ENCODE peak calls at places on chromosomes 7 and 10, in seven cellular contexts. A is A549, I is endothelial cell, N is NCI-H1436, Y is colonic mucosa, K is mesothelial cell of epicardium, B is left ventricle myocardium superior. U is an unnamed sample.

GRCh38 chr7:77388055-77388454 is 28.1 kb downstream of the GSAP start:
- DNase-seq in N (no peak), I (no peak), B (no peak), K (no peak), A (no peak), Y (no peak), U (no peak)

GRCh38 chr7:22868509-22868908 is 45.9 kb upstream of the TOMM7 start:
- DNase-seq in I (no peak), Y (no peak), A (no peak), K (no peak), N (no peak), B (no peak), U (no peak)

GRCh38 chr10:72679838-72680241 is 12.1 kb upstream of the MCU start:
- DNase-seq in A (no peak), I (no peak), N (no peak), K (no peak), B (no peak), Y (peak; percentile 56), U (no peak)

GRCh38 chr10:112689327-112689726 is 242.3 kb downstream of the VTI1A start:
- DNase-seq in I (peak; percentile 44), A (peak; percentile 42), K (peak; percentile 41), B (peak; percentile 51), Y (peak; percentile 42), N (peak; percentile 61), U (no peak)

GRCh38 chr7:34160261-34160752 is 255.0 kb downstream of the BMPER start:
- DNase-seq in N (no peak), A (no peak), Y (no peak), I (no peak), K (no peak), B (no peak), U (no peak)

GRCh38 chr10:80541144-80541750 is 3.5 kb downstream of the SH2D4B start:
- DNase-seq in I (no peak), A (no peak), B (no peak), Y (peak; percentile 16), K (no peak), N (no peak), U (no peak)

GRCh38 chr10:88241501-88241900 is 341.6 kb downstream of the RNLS start:
- DNase-seq in I (no peak), B (no peak), N (no peak), A (no peak), K (no peak), Y (no peak), U (no peak)

GRCh38 chr10:116684781-116685180 is 57.6 kb downstream of the HSPA12A start:
- DNase-seq in A (no peak), K (no peak), I (no peak), B (no peak), N (no peak), Y (no peak), U (no peak)

GRCh38 chr10:72511414-72511813 is 114.5 kb downstream of the MICU1 start:
- DNase-seq in A (no peak), Y (no peak), B (no peak), I (no peak), K (no peak), N (no peak), U (no peak)

GRCh38 chr10:4195214-4195613 is 410.2 kb upstream of the KLF6 start:
- DNase-seq in B (no peak), I (no peak), N (no peak), Y (no peak), A (peak; percentile 15), K (no peak), U (no peak)

GRCh38 chr7:136079934-136080333 is 102.8 kb upstream of the MTPN start:
- DNase-seq in A (no peak), K (no peak), I (no peak), B (no peak), Y (no peak), N (no peak), U (no peak)

GRCh38 chr7:112572669-112573301 is 92.0 kb downstream of the LSMEM1 start:
- DNase-seq in I (no peak), A (no peak), Y (peak; percentile 80), N (no peak), B (no peak), K (no peak), U (no peak)

GRCh38 chr10:59754951-59755350 is 1.7 kb upstream of the MRLN start:
- DNase-seq in N (no peak), Y (no peak), K (no peak), I (no peak), A (no peak), B (no peak), U (no peak)

GRCh38 chr10:18140957-18141888 is 999 bp downstream of the CACNB2 start:
- DNase-seq in K (no peak), I (peak; percentile 18), Y (peak; percentile 29), A (no peak), B (no peak), N (no peak), U (no peak)

GRCh38 chr10:95832216-95833037 is 75.3 kb upstream of the CC2D2B start:
- DNase-seq in N (no peak), K (no peak), I (no peak), B (no peak), A (no peak), Y (no peak), U (no peak)